ENCODE peak calls at places on chromosomes 5 and 9, in six cellular contexts. L is non-pigmented ciliary epithelial cell, B is iris pigment epithelial cell, O is foreskin keratinocyte, T is hippocampal formation, S is COR-L47. D is an unnamed sample.

GRCh38 chr5:64654184-64654938 is 35.9 kb upstream of the SHISAL2B start:
- DNase-seq in L (no peak), T (no peak), O (no peak), B (no peak), S (no peak), D (no peak)

GRCh38 chr9:79001012-79001411 is 570.8 kb upstream of the TLE4 start:
- DNase-seq in T (no peak), L (no peak), B (no peak), S (no peak), O (no peak), D (no peak)

GRCh38 chr9:120477534-120478001 is 102.4 kb downstream of the CDK5RAP2 start:
- DNase-seq in T (peak; percentile 28), O (peak; percentile 51), B (peak; percentile 96), S (peak; percentile 43), L (peak; percentile 60), D (peak; percentile 91)

GRCh38 chr9:131650254-131650653 is 89.6 kb downstream of the RAPGEF1 start:
- DNase-seq in S (no peak), O (peak; percentile 70), L (no peak), T (no peak), B (no peak), D (peak; percentile 70)

GRCh38 chr9:101707708-101708107 is 30.7 kb downstream of the GRIN3A start:
- DNase-seq in T (no peak), B (no peak), L (no peak), O (no peak), S (no peak), D (no peak)

GRCh38 chr5:1633605-1634336 is 110.0 kb upstream of the LPCAT1 start:
- DNase-seq in B (peak; percentile 43), L (no peak), T (peak; percentile 72), S (peak; percentile 65), O (peak; percentile 63), D (peak; percentile 67)

GRCh38 chr5:172048539-172049101 is 42.2 kb upstream of the FBXW11 start:
- DNase-seq in O (no peak), L (no peak), B (peak; percentile 51), T (no peak), S (no peak), D (no peak)

GRCh38 chr5:59598547-59598874 is 295.0 kb downstream of the PDE4D start:
- DNase-seq in S (no peak), O (no peak), B (no peak), T (no peak), L (no peak), D (no peak)

GRCh38 chr9:98481676-98482075 is 226.2 kb upstream of the TBC1D2 start:
- DNase-seq in S (no peak), O (no peak), L (no peak), T (no peak), B (peak; percentile 28), D (no peak)

GRCh38 chr9:109730228-109730627 is 49.8 kb upstream of the PALM2AKAP2 start:
- DNase-seq in S (peak; percentile 85), O (peak; percentile 71), T (no peak), B (no peak), L (no peak), D (peak; percentile 81)

D was measured in adipocyte.